ENCODE peak calls at places on chromosomes 3 and 15, in six cellular contexts. D, J, H, X, Z and L are unnamed samples.

GRCh38 chr3:100358413-100358812 is 23.9 kb downstream of the NIT2 start:
- DNase-seq in D (no peak), J (no peak), H (no peak), X (no peak), Z (no peak), L (no peak)

GRCh38 chr15:83199288-83199687 is 8.3 kb downstream of the HDGFL3 start:
- DNase-seq in D (no peak), J (no peak), H (no peak), X (no peak), Z (peak; percentile 78), L (no peak)

GRCh38 chr3:14775011-14775410 is 43.8 kb upstream of the FGD5 start:
- DNase-seq in D (no peak), J (no peak), H (no peak), X (no peak), Z (no peak), L (no peak)

GRCh38 chr3:52649461-52650210 is 36.1 kb downstream of the PBRM1 start:
- DNase-seq in D (no peak), J (peak; percentile 21), H (no peak), X (no peak), Z (no peak), L (no peak)

GRCh38 chr3:8619548-8619947 is 25.1 kb downstream of the SSUH2 start:
- DNase-seq in D (no peak), J (peak; percentile 90), H (no peak), X (no peak), Z (no peak), L (no peak)

GRCh38 chr3:69823710-69824109 is 84.4 kb downstream of the MITF start:
- DNase-seq in D (no peak), J (no peak), H (no peak), X (peak; percentile 1), Z (no peak), L (no peak)

GRCh38 chr3:158279584-158279983 is 169.7 kb downstream of the RSRC1 start:
- DNase-seq in D (no peak), J (no peak), H (no peak), X (no peak), Z (no peak), L (no peak)

GRCh38 chr3:7565574-7565973 is 704.7 kb downstream of the GRM7 start:
- DNase-seq in D (no peak), J (peak; percentile 88), H (no peak), X (no peak), Z (no peak), L (no peak)

GRCh38 chr3:179825527-179826246 is 172.8 kb downstream of the USP13 start:
- DNase-seq in D (no peak), J (no peak), H (no peak), X (no peak), Z (no peak), L (no peak)

GRCh38 chr3:184648726-184649125 is 63.1 kb downstream of the MAGEF1 start:
- DNase-seq in D (no peak), J (no peak), H (no peak), X (no peak), Z (no peak), L (no peak)

GRCh38 chr15:101651753-101652097 is 456 bp downstream of the TM2D3 start:
- DNase-seq in D (no peak), J (no peak), H (no peak), X (peak; percentile 56), Z (peak; percentile 49), L (peak; percentile 7)

GRCh38 chr3:37944243-37944955 is 46.2 kb upstream of the VILL start:
- DNase-seq in D (no peak), J (no peak), H (no peak), X (peak; percentile 50), Z (no peak), L (no peak)

GRCh38 chr3:183158552-183159006 is 4.0 kb downstream of the LAMP3 start:
- DNase-seq in D (no peak), J (peak; percentile 76), H (no peak), X (no peak), Z (peak; percentile 36), L (peak; percentile 33)

GRCh38 chr15:90681480-90681879 is 35.7 kb upstream of the BLM start:
- DNase-seq in D (no peak), J (peak; percentile 20), H (no peak), X (no peak), Z (no peak), L (no peak)

GRCh38 chr3:180196658-180197057 is 159.9 kb upstream of the PEX5L start:
- DNase-seq in D (no peak), J (no peak), H (no peak), X (no peak), Z (no peak), L (no peak)

DNA sequence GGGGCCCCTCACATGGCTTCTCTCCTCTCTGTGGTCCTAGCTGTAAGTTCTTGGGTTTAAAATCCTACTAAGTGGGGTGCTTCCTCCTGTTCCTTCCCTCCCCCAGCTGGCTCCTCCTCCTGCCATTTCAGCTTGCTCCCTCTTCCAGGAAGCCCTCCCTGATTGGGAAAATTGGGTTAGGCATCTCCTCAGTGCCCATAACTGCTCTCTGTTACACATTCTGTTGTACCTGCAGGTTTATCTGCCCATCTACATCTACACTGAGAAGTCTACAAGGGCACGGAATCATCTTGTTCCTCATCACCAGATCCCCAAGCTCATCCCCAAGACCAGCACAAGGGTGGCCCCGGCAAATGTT is 4.0 kb downstream of the SEMA7A start:
- DNase-seq in D (no peak), J (no peak), H (no peak), X (no peak), Z (no peak), L (no peak)
- H3K4me3 ChIP-seq in D (no peak overlapping the region), J (no peak overlapping the region), H (no peak overlapping the region), X (no peak overlapping the region), Z (no peak overlapping the region), L (no peak overlapping the region)

GRCh38 chr15:69297642-69298353 is 914 bp upstream of the PAQR5 start:
- DNase-seq in D (no peak), J (no peak), H (no peak), X (no peak), Z (no peak), L (no peak)

GRCh38 chr15:69298697-69299441 is at the start of gene PAQR5:
- DNase-seq in D (no peak), J (no peak), H (no peak), X (peak; percentile 62), Z (no peak), L (no peak)

GRCh38 chr15:69296606-69297005 is 2.1 kb upstream of the PAQR5 start:
- DNase-seq in D (no peak), J (no peak), H (no peak), X (peak; percentile 49), Z (no peak), L (no peak)

GRCh38 chr15:69299451-69300128 is 878 bp downstream of the PAQR5 start:
- DNase-seq in D (no peak), J (no peak), H (no peak), X (no peak), Z (no peak), L (no peak)

GRCh38 chr15:69298354-69298696 is 387 bp upstream of the PAQR5 start:
- DNase-seq in D (no peak), J (no peak), H (no peak), X (no peak), Z (no peak), L (no peak)
- H3K4me3 ChIP-seq in D (peak overlapping the region; percentile 79), J (peak overlapping the region; percentile 43), H (no peak overlapping the region), X (peak overlapping the region; percentile 56), Z (no peak overlapping the region), L (no peak overlapping the region)

GRCh38 chr3:150926328-150926727 is 21.1 kb upstream of the MINDY4B start:
- DNase-seq in D (no peak), J (no peak), H (no peak), X (no peak), Z (peak; percentile 65), L (no peak)

GRCh38 chr3:150921207-150921606 is 16.0 kb upstream of the MINDY4B start:
- DNase-seq in D (no peak), J (peak; percentile 47), H (no peak), X (no peak), Z (no peak), L (no peak)

GRCh38 chr3:150922611-150923010 is 17.4 kb upstream of the MINDY4B start:
- DNase-seq in D (no peak), J (no peak), H (no peak), X (no peak), Z (no peak), L (no peak)

GRCh38 chr3:150928234-150928633 is 23.0 kb upstream of the MINDY4B start:
- DNase-seq in D (no peak), J (no peak), H (no peak), X (no peak), Z (no peak), L (no peak)

DNA sequence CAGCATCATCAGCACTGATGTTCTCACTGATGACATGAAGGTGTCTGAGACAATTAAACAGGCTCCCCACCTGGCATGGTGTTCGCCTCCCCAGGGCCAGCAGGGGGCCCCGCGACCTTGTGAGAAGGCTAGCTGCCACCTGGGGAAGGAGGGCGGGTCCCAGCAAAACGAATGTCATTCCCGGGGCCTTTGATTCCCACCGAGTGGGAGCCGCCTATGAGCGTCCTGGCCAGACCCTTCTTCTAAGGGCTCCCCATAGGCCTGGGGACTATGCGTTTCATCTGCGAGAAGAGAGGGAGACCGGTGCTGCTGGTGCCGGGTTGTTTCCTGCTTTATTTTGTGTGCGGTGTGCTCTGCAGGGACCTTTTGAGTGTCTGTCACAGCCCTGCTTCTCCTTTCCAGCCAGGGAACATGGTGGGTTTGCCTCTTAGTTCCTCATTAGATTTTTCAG is 20.5 kb upstream of the MINDY4B start:
- DNase-seq in D (peak; percentile 36), J (peak; percentile 41), H (no peak), X (peak; percentile 70), Z (peak; percentile 75), L (peak; percentile 17)
- H3K4me3 ChIP-seq in D (no peak overlapping the region), J (no peak overlapping the region), H (no peak overlapping the region), X (peak overlapping the region; percentile 9), Z (peak overlapping the region; percentile 61), L (no peak overlapping the region)

DNA sequence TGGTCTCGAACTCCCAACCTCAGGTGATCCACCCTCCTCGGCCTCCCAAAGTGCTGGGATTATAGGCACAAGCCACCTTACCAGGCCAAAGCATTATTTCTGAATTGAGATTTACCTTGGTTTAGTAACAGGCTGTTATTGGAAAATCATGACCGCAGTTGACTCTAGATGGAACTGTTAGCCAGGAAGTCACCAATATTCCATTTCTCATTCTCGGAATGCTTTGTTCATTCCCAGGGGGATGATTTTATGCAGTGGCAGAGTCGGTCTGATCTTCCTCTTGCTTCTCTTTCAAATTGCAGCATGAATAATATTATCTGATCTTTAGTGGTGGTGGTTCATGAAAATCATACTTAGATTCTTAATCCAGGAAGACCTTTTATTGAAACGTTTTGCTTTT is 195.5 kb upstream of the MBNL1 start:
- DNase-seq in D (no peak), J (no peak), H (no peak), X (no peak), Z (no peak), L (no peak)
- H3K4me3 ChIP-seq in D (no peak overlapping the region), J (no peak overlapping the region), H (no peak overlapping the region), X (no peak overlapping the region), Z (no peak overlapping the region), L (no peak overlapping the region)

DNA sequence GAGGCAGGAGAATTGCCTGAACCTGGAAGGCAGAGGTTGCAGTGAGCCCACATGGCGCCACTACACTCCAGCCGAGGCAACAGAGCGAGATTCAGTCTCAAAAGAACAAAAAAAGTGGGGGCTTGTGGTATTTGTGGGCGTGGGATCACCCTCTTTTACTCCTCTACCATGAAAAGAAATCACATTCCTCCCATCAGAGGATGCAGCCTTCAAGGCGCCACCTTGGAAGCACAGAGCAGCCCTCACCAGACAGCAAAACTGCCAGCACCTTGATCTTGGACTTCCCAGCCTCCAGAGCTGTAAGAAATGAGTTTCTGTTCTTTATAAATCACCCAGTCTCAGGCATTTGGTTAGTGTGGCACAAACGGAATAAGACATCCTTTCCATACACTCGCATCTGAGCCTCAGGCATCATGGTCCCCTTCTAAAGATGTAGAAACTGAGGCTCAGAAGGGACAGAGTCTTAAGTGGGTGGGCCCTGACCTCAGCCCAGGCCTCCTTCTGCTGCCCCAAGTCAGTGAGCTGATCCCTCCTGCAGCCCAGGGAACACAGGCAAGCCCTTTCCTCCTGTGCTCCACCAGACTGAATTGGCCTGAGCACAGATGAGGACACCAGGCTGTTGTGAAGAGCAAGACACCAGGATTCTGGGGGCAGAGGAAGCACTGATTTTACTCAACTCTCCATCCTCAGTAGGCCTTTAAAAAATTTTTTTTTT is 201.7 kb upstream of the LINGO1 start:
- DNase-seq in D (no peak), J (no peak), H (no peak), X (no peak), Z (no peak), L (no peak)
- H3K4me3 ChIP-seq in D (no peak overlapping the region), J (no peak overlapping the region), H (no peak overlapping the region), X (no peak overlapping the region), Z (no peak overlapping the region), L (no peak overlapping the region)